ENCODE peak calls at places on chromosomes 3 and 15, in four cellular contexts. N is cardiac fibroblast, U is tibial nerve, G is fibroblast of mammary gland. P is an unnamed sample.

GRCh38 chr15:99090938-99091337 is 13.9 kb upstream of the SYNM start:
- DNase-seq in N (no peak), U (no peak), G (no peak), P (peak)

GRCh38 chr3:159978918-159979703 is 9.5 kb upstream of the IL12A start:
- DNase-seq in N (no peak), U (no peak), G (no peak), P (no peak)

GRCh38 chr3:49263490-49263889 is 13.5 kb downstream of the C3orf62 start:
- DNase-seq in N (no peak), U (no peak), G (peak), P (no peak)

GRCh38 chr3:153026026-153026425 is 136.0 kb upstream of the RAP2B start:
- DNase-seq in N (peak), U (no peak), G (peak), P (no peak)

GRCh38 chr15:79724312-79724711 is 172.5 kb downstream of the MTHFS start:
- DNase-seq in N (peak), U (no peak), G (peak), P (no peak)

GRCh38 chr15:77017761-77018720 is 23.1 kb downstream of the PSTPIP1 start:
- DNase-seq in N (no peak), U (no peak), G (no peak), P (peak)

GRCh38 chr15:44194397-44195150 is 497 bp downstream of the FRMD5 start:
- DNase-seq in N (peak), U (no peak), G (peak), P (peak)

GRCh38 chr15:23569513-23569912 is 4.0 kb downstream of the MKRN3 start:
- DNase-seq in N (no peak), U (no peak), G (no peak), P (no peak)

GRCh38 chr15:67746450-67746849 is 78.9 kb upstream of the SKOR1 start:
- DNase-seq in N (no peak), U (no peak), G (no peak), P (no peak)

GRCh38 chr3:132421832-132422231 is 4.5 kb downstream of the DNAJC13 start:
- DNase-seq in N (peak), U (no peak), G (peak), P (no peak)

GRCh38 chr3:39133822-39134221 is 19.6 kb downstream of the CSRNP1 start:
- DNase-seq in N (no peak), U (no peak), G (no peak), P (peak)

GRCh38 chr15:26716069-26716468 is 56.8 kb downstream of the GABRB3 start:
- DNase-seq in N (no peak), U (no peak), G (no peak), P (no peak)

GRCh38 chr15:75159244-75159643 is 42.4 kb upstream of the C15orf39 start:
- DNase-seq in N (no peak), U (no peak), G (no peak), P (no peak)

GRCh38 chr3:154678271-154678670 is 248.3 kb upstream of the GPR149 start:
- DNase-seq in N (no peak), U (no peak), G (no peak), P (no peak)

GRCh38 chr3:141610993-141611392 is 124.2 kb downstream of the RASA2 start:
- DNase-seq in N (no peak), U (no peak), G (no peak), P (no peak)

GRCh38 chr15:100902436-100903190 is 16.5 kb upstream of the LRRK1 start:
- DNase-seq in N (peak), U (peak), G (peak), P (no peak)

GRCh38 chr3:174101244-174101643 is 703.7 kb downstream of the NLGN1 start:
- DNase-seq in N (no peak), U (no peak), G (no peak), P (no peak)

GRCh38 chr15:101043911-101044624 is 124.9 kb downstream of the LRRK1 start:
- DNase-seq in N (no peak), U (no peak), G (no peak), P (peak)

GRCh38 chr3:108489776-108490175 is 20.6 kb downstream of the MYH15 start:
- DNase-seq in N (peak), U (peak), G (peak), P (no peak)

GRCh38 chr3:30604566-30604965 is 1.8 kb upstream of the TGFBR2 start:
- DNase-seq in N (no peak), U (no peak), G (no peak), P (no peak)

GRCh38 chr15:48963524-48964113 is at the start of gene SHC4:
- DNase-seq in N (peak), U (peak), G (peak), P (no peak)

GRCh38 chr3:186133980-186134379 is 25.1 kb upstream of the ETV5 start:
- DNase-seq in N (no peak), U (no peak), G (no peak), P (no peak)

GRCh38 chr15:76349301-76350070 is 12.9 kb downstream of the ISL2 start:
- DNase-seq in N (peak), U (no peak), G (no peak), P (no peak)

GRCh38 chr3:170418422-170419300 is at the start of gene CLDN11:
- DNase-seq in N (peak), U (no peak), G (peak), P (no peak)

GRCh38 chr15:31974855-31975421 is 55.4 kb upstream of the CHRNA7 start:
- DNase-seq in N (peak), U (no peak), G (peak), P (no peak)

GRCh38 chr15:38864827-38865604 is 300.4 kb upstream of the RASGRP1 start:
- DNase-seq in N (peak), U (peak), G (peak), P (no peak)

GRCh38 chr3:10223676-10224639 is 24.3 kb upstream of the TATDN2 start:
- DNase-seq in N (peak), U (no peak), G (no peak), P (no peak)

GRCh38 chr3:123941150-123941941 is 19.7 kb downstream of the CCDC14 start:
- DNase-seq in N (no peak), U (no peak), G (peak), P (no peak)

GRCh38 chr15:40238927-40239591 is at the start of gene PAK6:
- DNase-seq in N (peak), U (no peak), G (peak), P (no peak)

GRCh38 chr3:147940400-147940799 is 531.2 kb downstream of the ZIC1 start:
- DNase-seq in N (no peak), U (no peak), G (no peak), P (no peak)

GRCh38 chr3:95341314-95341713 is 1278.5 kb downstream of the NSUN3 start:
- DNase-seq in N (no peak), U (no peak), G (no peak), P (no peak)

GRCh38 chr15:69719527-69719926 is 266.9 kb downstream of the RPLP1 start:
- DNase-seq in N (peak), U (peak), G (no peak), P (no peak)

GRCh38 chr3:193342551-193342950 is 36.0 kb downstream of the ATP13A5 start:
- DNase-seq in N (no peak), U (no peak), G (no peak), P (no peak)

GRCh38 chr15:92807971-92808571 is 92.1 kb upstream of the CHD2 start:
- DNase-seq in N (peak), U (peak), G (peak), P (no peak)

GRCh38 chr15:84633311-84634227 is 20.5 kb downstream of the WDR73 start:
- DNase-seq in N (peak), U (peak), G (peak), P (no peak)
- TF ChIP-seq CTCF in N (no peak), U (no peak), G (no peak), P (peak)

DNA sequence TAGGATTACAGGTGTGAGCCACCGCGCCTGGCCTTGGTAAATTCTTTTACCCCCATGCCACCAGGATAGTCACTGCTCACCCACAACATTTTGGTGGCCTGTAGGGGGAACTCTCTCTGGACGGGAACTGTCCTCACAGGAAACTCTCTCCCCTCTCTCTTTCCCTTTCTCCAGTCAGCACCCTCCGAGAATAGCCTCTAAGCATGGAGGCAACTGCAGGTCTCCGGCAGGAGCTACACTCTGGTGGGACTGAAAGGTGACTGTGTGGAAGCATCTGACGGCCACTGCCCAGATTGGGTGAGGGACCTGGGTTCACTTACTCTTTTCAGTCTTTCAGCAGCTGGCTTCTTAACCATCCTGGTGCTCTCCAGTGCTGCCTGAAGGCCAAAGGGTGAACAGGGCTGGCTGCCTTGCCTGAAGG is 21.3 kb downstream of the TRANK1 start:
- DNase-seq in N (no peak), U (no peak), G (no peak), P (no peak)
- TF ChIP-seq CTCF in N (no peak), U (no peak), G (peak), P (no peak)

GRCh38 chr3:144235489-144235888 is 263.9 kb downstream of the DIPK2A start:
- DNase-seq in N (no peak), U (no peak), G (no peak), P (no peak)
- TF ChIP-seq CTCF in N (no peak), U (no peak), G (no peak), P (no peak)

GRCh38 chr3:128489860-128490649 is 2.9 kb downstream of the GATA2 start:
- DNase-seq in N (peak), U (no peak), G (no peak), P (peak)
- TF ChIP-seq CTCF in N (no peak), U (no peak), G (no peak), P (peak)

GRCh38 chr15:88450125-88450798 is 16.9 kb downstream of the MRPL46 start:
- DNase-seq in N (peak), U (peak), G (peak), P (no peak)
- TF ChIP-seq CTCF in N (peak), U (peak), G (peak), P (peak)

DNA sequence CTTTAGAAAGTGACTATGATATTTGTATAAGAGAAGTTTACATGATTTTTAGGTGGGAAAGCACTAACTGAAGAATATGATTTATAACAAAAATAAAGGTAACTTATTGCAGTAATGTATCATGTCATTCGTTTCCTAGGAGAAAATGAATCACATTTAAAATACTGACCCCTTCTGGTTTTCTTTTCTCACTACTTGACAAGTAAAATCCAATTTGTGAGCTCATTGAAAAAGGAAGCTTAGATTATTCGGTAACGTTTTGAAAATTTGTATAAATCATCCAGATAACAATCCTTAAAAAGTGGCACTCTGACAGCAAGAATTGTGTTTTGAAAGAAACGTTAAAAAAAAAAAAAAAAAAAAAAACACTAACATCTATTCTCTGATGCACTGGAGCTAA is 39.0 kb downstream of the NSUN3 start:
- DNase-seq in N (peak), U (no peak), G (peak), P (no peak)
- TF ChIP-seq CTCF in N (peak), U (no peak), G (peak), P (peak)

GRCh38 chr3:37742121-37742520 is 119.6 kb upstream of the CTDSPL start:
- DNase-seq in N (no peak), U (no peak), G (no peak), P (no peak)

GRCh38 chr3:37737134-37737533 is 124.5 kb upstream of the CTDSPL start:
- DNase-seq in N (no peak), U (no peak), G (no peak), P (no peak)

GRCh38 chr3:37740471-37740870 is 121.2 kb upstream of the CTDSPL start:
- DNase-seq in N (no peak), U (no peak), G (no peak), P (no peak)

GRCh38 chr3:37741644-37742043 is 120.0 kb upstream of the CTDSPL start:
- DNase-seq in N (peak), U (peak), G (peak), P (no peak)

DNA sequence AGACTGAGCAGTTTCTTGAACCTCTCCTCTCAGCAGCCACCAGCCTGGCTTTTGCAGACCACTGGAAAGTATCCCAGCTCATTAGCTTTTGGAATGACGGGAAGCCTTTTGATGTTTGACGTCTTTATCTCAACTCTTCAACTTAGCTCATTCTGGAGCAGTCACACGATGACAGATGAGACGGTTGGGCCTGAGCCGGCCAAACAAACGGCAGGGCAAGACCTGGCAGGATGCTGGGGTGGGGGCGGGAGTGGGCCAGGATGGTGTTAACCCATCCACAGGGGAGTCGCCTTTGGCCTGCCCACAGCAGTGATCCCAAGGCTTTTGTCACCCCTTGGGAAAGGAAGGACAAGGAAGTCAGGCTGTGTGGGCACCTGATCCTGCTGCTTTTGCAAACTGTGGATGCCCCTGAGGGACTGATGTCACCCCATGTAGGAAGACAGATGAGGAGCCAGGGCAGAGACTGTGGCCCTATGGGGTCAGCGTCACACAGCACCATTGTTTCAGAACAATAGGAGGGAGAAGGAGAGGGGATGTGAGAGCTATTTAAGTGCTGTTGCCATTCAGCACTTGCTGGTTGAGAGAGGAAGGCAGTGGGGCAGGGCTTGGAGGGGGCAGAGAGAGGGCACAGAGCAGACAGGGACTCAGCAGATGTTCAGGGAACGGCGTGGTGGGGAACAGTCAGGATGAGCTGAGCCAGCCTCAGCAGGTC is 121.9 kb upstream of the CTDSPL start:
- DNase-seq in N (no peak), U (no peak), G (no peak), P (no peak)
- TF ChIP-seq CTCF in N (no peak), U (no peak), G (no peak), P (no peak)